ENCODE peak calls at places on chromosomes 16 and 17, in eight cellular contexts. D is activated CD8-positive, alpha-beta T cell treated with anti-CD3 and anti-CD28 coated beads for 36 hours; N is stimulated activated CD4-positive, alpha-beta T cell treated with anti-CD3 and anti-CD28 coated beads, TNF-alpha, amount 100 ng/mL, for 4 hours; B is BE2C; T is H9; H is sigmoid colon; P is EL; I is bronchial epithelial cell. O is an unnamed sample.

GRCh38 chr17:62919388-62919787 is 46.6 kb upstream of the TANC2 start:
- DNase-seq in D (no peak), N (no peak), B (no peak), T (no peak), H (no peak), P (peak; percentile 60), I (no peak), O (no peak)

GRCh38 chr16:74738134-74738541 is 36.5 kb downstream of the FA2H start:
- DNase-seq in D (no peak), N (no peak), B (no peak), T (no peak), H (no peak), P (peak; percentile 34), I (peak; percentile 60), O (no peak)

GRCh38 chr16:52929478-52929877 is 123.2 kb downstream of the CHD9NB start:
- DNase-seq in D (no peak), N (no peak), B (no peak), T (no peak), H (no peak), P (no peak), I (no peak), O (no peak)

GRCh38 chr16:88553739-88554138 is 16.5 kb upstream of the ZC3H18 start:
- DNase-seq in D (no peak), N (no peak), B (no peak), T (no peak), H (no peak), P (no peak), I (no peak), O (no peak)

GRCh38 chr17:77531641-77532040 is 390.9 kb downstream of the SEC14L1 start:
- DNase-seq in D (no peak), N (no peak), B (no peak), T (no peak), H (peak; percentile 27), P (no peak), I (no peak), O (no peak)

GRCh38 chr17:79875511-79875910 is 36.3 kb upstream of the CBX4 start:
- DNase-seq in D (no peak), N (no peak), B (no peak), T (no peak), H (no peak), P (no peak), I (peak; percentile 32), O (no peak)

GRCh38 chr17:73030501-73030911 is 62.0 kb downstream of the SLC39A11 start:
- DNase-seq in D (no peak), N (no peak), B (no peak), T (no peak), H (peak; percentile 46), P (no peak), I (no peak), O (peak; percentile 71)

GRCh38 chr17:71677444-71677843 is 443.4 kb upstream of the SOX9 start:
- DNase-seq in D (no peak), N (no peak), B (no peak), T (no peak), H (no peak), P (no peak), I (no peak), O (no peak)

GRCh38 chr16:61210039-61210438 is 826.2 kb downstream of the CDH8 start:
- DNase-seq in D (no peak), N (no peak), B (no peak), T (no peak), H (no peak), P (no peak), I (no peak), O (no peak)